ENCODE peak calls at places on chromosomes 4 and X, in ten cellular contexts. One of them, this sample, is unnamed.

GRCh38 chr4:77449162-77449561 is 156.5 kb upstream of the CXCL13 start:
- DNase-seq in CD4-positive, alpha-beta T cell: no peak
- DNase-seq in AG09319: no peak
- DNase-seq in heart left ventricle: no peak
- DNase-seq in fibroblast of mammary gland: peak
- DNase-seq in tibial artery: no peak
- DNase-seq in coronary artery: no peak
- DNase-seq in activated CD8-positive, alpha-beta T cell treated with anti-CD3 and anti-CD28 coated beads for 36 hours: no peak
- DNase-seq in left lung: no peak
- DNase-seq in breast epithelium: no peak
- DNase-seq in this sample: no peak

GRCh38 chr4:112266823-112267222 is 18.9 kb downstream of the TIFA start:
- DNase-seq in coronary artery: no peak
- DNase-seq in AG09319: no peak
- DNase-seq in left lung: no peak
- DNase-seq in tibial artery: no peak
- DNase-seq in CD4-positive, alpha-beta T cell: no peak
- DNase-seq in activated CD8-positive, alpha-beta T cell treated with anti-CD3 and anti-CD28 coated beads for 36 hours: no peak
- DNase-seq in heart left ventricle: no peak
- DNase-seq in fibroblast of mammary gland: peak
- DNase-seq in breast epithelium: no peak
- DNase-seq in this sample: no peak

GRCh38 chr4:26873391-26874026 is 12.9 kb downstream of the STIM2 start:
- DNase-seq in fibroblast of mammary gland: no peak
- DNase-seq in breast epithelium: no peak
- DNase-seq in coronary artery: no peak
- DNase-seq in CD4-positive, alpha-beta T cell: no peak
- DNase-seq in activated CD8-positive, alpha-beta T cell treated with anti-CD3 and anti-CD28 coated beads for 36 hours: peak
- DNase-seq in AG09319: no peak
- DNase-seq in left lung: no peak
- DNase-seq in tibial artery: no peak
- DNase-seq in heart left ventricle: no peak
- DNase-seq in this sample: peak

GRCh38 chr4:38673109-38673978 is 9.3 kb downstream of the KLF3 start:
- DNase-seq in activated CD8-positive, alpha-beta T cell treated with anti-CD3 and anti-CD28 coated beads for 36 hours: no peak
- DNase-seq in AG09319: peak
- DNase-seq in heart left ventricle: peak
- DNase-seq in left lung: peak
- DNase-seq in fibroblast of mammary gland: peak
- DNase-seq in tibial artery: no peak
- DNase-seq in CD4-positive, alpha-beta T cell: no peak
- DNase-seq in breast epithelium: no peak
- DNase-seq in coronary artery: no peak
- DNase-seq in this sample: no peak

GRCh38 chr4:138249132-138249531 is 7.0 kb upstream of the SLC7A11 start:
- DNase-seq in breast epithelium: no peak
- DNase-seq in activated CD8-positive, alpha-beta T cell treated with anti-CD3 and anti-CD28 coated beads for 36 hours: no peak
- DNase-seq in left lung: no peak
- DNase-seq in heart left ventricle: no peak
- DNase-seq in fibroblast of mammary gland: no peak
- DNase-seq in tibial artery: no peak
- DNase-seq in CD4-positive, alpha-beta T cell: no peak
- DNase-seq in coronary artery: no peak
- DNase-seq in AG09319: no peak
- DNase-seq in this sample: no peak

GRCh38 chr4:19711871-19712270 is 539.8 kb upstream of the SLIT2 start:
- DNase-seq in heart left ventricle: no peak
- DNase-seq in left lung: no peak
- DNase-seq in activated CD8-positive, alpha-beta T cell treated with anti-CD3 and anti-CD28 coated beads for 36 hours: no peak
- DNase-seq in AG09319: no peak
- DNase-seq in CD4-positive, alpha-beta T cell: no peak
- DNase-seq in fibroblast of mammary gland: peak
- DNase-seq in tibial artery: no peak
- DNase-seq in coronary artery: no peak
- DNase-seq in breast epithelium: no peak
- DNase-seq in this sample: no peak

GRCh38 chr4:100651499-100652165 is 133.8 kb upstream of the EMCN start:
- DNase-seq in fibroblast of mammary gland: no peak
- DNase-seq in left lung: no peak
- DNase-seq in coronary artery: no peak
- DNase-seq in heart left ventricle: no peak
- DNase-seq in breast epithelium: no peak
- DNase-seq in activated CD8-positive, alpha-beta T cell treated with anti-CD3 and anti-CD28 coated beads for 36 hours: no peak
- DNase-seq in CD4-positive, alpha-beta T cell: no peak
- DNase-seq in tibial artery: no peak
- DNase-seq in AG09319: no peak
- DNase-seq in this sample: no peak

GRCh38 chr4:5924466-5925125 is 31.7 kb upstream of the CRMP1 start:
- DNase-seq in AG09319: no peak
- DNase-seq in activated CD8-positive, alpha-beta T cell treated with anti-CD3 and anti-CD28 coated beads for 36 hours: no peak
- DNase-seq in coronary artery: peak
- DNase-seq in heart left ventricle: no peak
- DNase-seq in breast epithelium: no peak
- DNase-seq in CD4-positive, alpha-beta T cell: no peak
- DNase-seq in left lung: no peak
- DNase-seq in tibial artery: no peak
- DNase-seq in fibroblast of mammary gland: no peak
- DNase-seq in this sample: no peak

GRCh38 chrX:45851434-45851991 is 650.8 kb upstream of the DIPK2B start:
- DNase-seq in AG09319: no peak
- DNase-seq in activated CD8-positive, alpha-beta T cell treated with anti-CD3 and anti-CD28 coated beads for 36 hours: peak
- DNase-seq in left lung: no peak
- DNase-seq in CD4-positive, alpha-beta T cell: peak
- DNase-seq in breast epithelium: no peak
- DNase-seq in coronary artery: no peak
- DNase-seq in tibial artery: no peak
- DNase-seq in heart left ventricle: no peak
- DNase-seq in fibroblast of mammary gland: no peak
- DNase-seq in this sample: peak

GRCh38 chr4:142728209-142728608 is 117.9 kb downstream of the INPP4B start:
- DNase-seq in fibroblast of mammary gland: peak
- DNase-seq in CD4-positive, alpha-beta T cell: no peak
- DNase-seq in heart left ventricle: no peak
- DNase-seq in breast epithelium: no peak
- DNase-seq in AG09319: no peak
- DNase-seq in activated CD8-positive, alpha-beta T cell treated with anti-CD3 and anti-CD28 coated beads for 36 hours: no peak
- DNase-seq in tibial artery: no peak
- DNase-seq in left lung: no peak
- DNase-seq in coronary artery: no peak
- DNase-seq in this sample: no peak

GRCh38 chr4:135243960-135244561 is 1042.5 kb upstream of the PABPC4L start:
- DNase-seq in left lung: no peak
- DNase-seq in AG09319: peak
- DNase-seq in activated CD8-positive, alpha-beta T cell treated with anti-CD3 and anti-CD28 coated beads for 36 hours: no peak
- DNase-seq in heart left ventricle: no peak
- DNase-seq in fibroblast of mammary gland: peak
- DNase-seq in coronary artery: no peak
- DNase-seq in tibial artery: no peak
- DNase-seq in CD4-positive, alpha-beta T cell: no peak
- DNase-seq in breast epithelium: no peak
- DNase-seq in this sample: no peak

GRCh38 chr4:16775411-16776154 is 122.9 kb downstream of the LDB2 start:
- DNase-seq in activated CD8-positive, alpha-beta T cell treated with anti-CD3 and anti-CD28 coated beads for 36 hours: no peak
- DNase-seq in heart left ventricle: no peak
- DNase-seq in coronary artery: no peak
- DNase-seq in fibroblast of mammary gland: no peak
- DNase-seq in left lung: no peak
- DNase-seq in CD4-positive, alpha-beta T cell: no peak
- DNase-seq in breast epithelium: no peak
- DNase-seq in AG09319: no peak
- DNase-seq in tibial artery: no peak
- DNase-seq in this sample: no peak

GRCh38 chr4:10753856-10754384 is 69.4 kb upstream of the CLNK start:
- DNase-seq in heart left ventricle: no peak
- DNase-seq in fibroblast of mammary gland: no peak
- DNase-seq in breast epithelium: no peak
- DNase-seq in CD4-positive, alpha-beta T cell: no peak
- DNase-seq in tibial artery: no peak
- DNase-seq in left lung: no peak
- DNase-seq in coronary artery: no peak
- DNase-seq in AG09319: no peak
- DNase-seq in activated CD8-positive, alpha-beta T cell treated with anti-CD3 and anti-CD28 coated beads for 36 hours: no peak
- DNase-seq in this sample: no peak

GRCh38 chr4:10554694-10555093 is 97.5 kb upstream of the ZNF518B start:
- DNase-seq in activated CD8-positive, alpha-beta T cell treated with anti-CD3 and anti-CD28 coated beads for 36 hours: peak
- DNase-seq in CD4-positive, alpha-beta T cell: peak
- DNase-seq in heart left ventricle: no peak
- DNase-seq in coronary artery: no peak
- DNase-seq in breast epithelium: no peak
- DNase-seq in fibroblast of mammary gland: peak
- DNase-seq in tibial artery: peak
- DNase-seq in AG09319: peak
- DNase-seq in left lung: no peak
- DNase-seq in this sample: peak

GRCh38 chrX:54248309-54248708 is 65.3 kb upstream of the FAM120C start:
- DNase-seq in tibial artery: no peak
- DNase-seq in breast epithelium: no peak
- DNase-seq in coronary artery: no peak
- DNase-seq in activated CD8-positive, alpha-beta T cell treated with anti-CD3 and anti-CD28 coated beads for 36 hours: no peak
- DNase-seq in AG09319: no peak
- DNase-seq in left lung: no peak
- DNase-seq in fibroblast of mammary gland: peak
- DNase-seq in heart left ventricle: no peak
- DNase-seq in CD4-positive, alpha-beta T cell: no peak
- DNase-seq in this sample: peak

GRCh38 chrX:136768469-136769084 is 12.2 kb downstream of the ARHGEF6 start:
- DNase-seq in left lung: peak
- DNase-seq in AG09319: peak
- DNase-seq in tibial artery: peak
- DNase-seq in breast epithelium: no peak
- DNase-seq in heart left ventricle: peak
- DNase-seq in CD4-positive, alpha-beta T cell: no peak
- DNase-seq in coronary artery: no peak
- DNase-seq in activated CD8-positive, alpha-beta T cell treated with anti-CD3 and anti-CD28 coated beads for 36 hours: peak
- DNase-seq in fibroblast of mammary gland: peak
- DNase-seq in this sample: peak
- TF ChIP-seq CTCF in left lung: no peak
- TF ChIP-seq CTCF in AG09319: no peak
- TF ChIP-seq CTCF in tibial artery: no peak
- TF ChIP-seq CTCF in breast epithelium: no peak
- TF ChIP-seq CTCF in heart left ventricle: no peak
- TF ChIP-seq CTCF in CD4-positive, alpha-beta T cell: no peak
- TF ChIP-seq CTCF in coronary artery: no peak
- TF ChIP-seq CTCF in activated CD8-positive, alpha-beta T cell treated with anti-CD3 and anti-CD28 coated beads for 36 hours: no peak
- TF ChIP-seq CTCF in fibroblast of mammary gland: no peak
- TF ChIP-seq CTCF in this sample: no peak

GRCh38 chr4:8463811-8464210 is 23.2 kb downstream of the TRMT44 start:
- DNase-seq in CD4-positive, alpha-beta T cell: no peak
- DNase-seq in breast epithelium: no peak
- DNase-seq in AG09319: no peak
- DNase-seq in coronary artery: no peak
- DNase-seq in heart left ventricle: no peak
- DNase-seq in fibroblast of mammary gland: no peak
- DNase-seq in left lung: no peak
- DNase-seq in tibial artery: no peak
- DNase-seq in activated CD8-positive, alpha-beta T cell treated with anti-CD3 and anti-CD28 coated beads for 36 hours: no peak
- DNase-seq in this sample: no peak
- TF ChIP-seq CTCF in CD4-positive, alpha-beta T cell: no peak
- TF ChIP-seq CTCF in breast epithelium: no peak
- TF ChIP-seq CTCF in AG09319: no peak
- TF ChIP-seq CTCF in coronary artery: no peak
- TF ChIP-seq CTCF in heart left ventricle: no peak
- TF ChIP-seq CTCF in fibroblast of mammary gland: no peak
- TF ChIP-seq CTCF in left lung: no peak
- TF ChIP-seq CTCF in tibial artery: no peak
- TF ChIP-seq CTCF in activated CD8-positive, alpha-beta T cell treated with anti-CD3 and anti-CD28 coated beads for 36 hours: no peak
- TF ChIP-seq CTCF in this sample: no peak

DNA sequence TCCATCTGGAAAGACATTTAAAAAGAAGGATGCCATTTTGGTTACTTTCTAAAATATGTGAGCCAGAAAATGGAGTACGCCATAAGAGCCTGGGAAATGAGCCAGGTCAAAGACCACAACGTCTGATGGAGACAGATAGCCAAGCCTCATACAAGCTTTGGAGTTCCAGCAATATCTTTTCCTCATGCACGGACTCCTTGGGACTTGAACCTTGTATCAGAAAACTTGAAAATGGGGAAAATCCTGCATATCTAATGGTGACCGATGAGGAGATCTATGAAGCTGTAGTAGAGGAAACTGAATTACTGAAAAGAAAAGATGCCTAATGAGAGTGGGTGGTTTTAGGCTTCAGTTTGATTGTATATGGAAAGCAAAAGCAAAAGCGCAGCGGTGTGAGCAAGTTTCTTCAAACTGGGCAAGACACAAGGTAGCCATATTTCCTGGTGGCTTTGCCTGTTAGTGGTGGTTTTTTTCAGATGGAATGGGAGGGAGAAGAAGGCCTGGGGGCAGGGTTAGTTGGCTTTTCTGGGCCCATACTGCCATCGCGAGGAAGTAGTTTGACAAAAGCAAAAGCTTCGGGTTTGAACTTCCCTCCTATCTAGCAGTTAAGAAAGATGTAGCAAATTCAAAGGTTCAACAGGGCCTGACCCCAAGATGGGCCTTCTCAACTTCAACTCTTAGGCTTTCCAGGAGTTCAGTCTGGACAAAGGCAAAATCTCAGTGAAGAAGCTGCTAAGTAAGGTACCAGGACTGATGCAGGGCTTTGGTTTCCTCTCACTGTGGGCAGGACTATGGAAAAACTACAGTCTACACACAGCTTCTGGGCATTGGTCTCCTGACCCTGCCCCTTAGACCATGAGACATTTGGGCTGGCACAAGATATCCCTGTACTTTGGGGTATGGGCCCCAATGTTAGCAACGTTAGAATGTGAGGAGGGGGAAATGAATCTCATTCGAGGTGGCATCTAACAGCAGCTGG is 210.0 kb upstream of the STK26 start:
- DNase-seq in heart left ventricle: peak
- DNase-seq in tibial artery: no peak
- DNase-seq in AG09319: peak
- DNase-seq in CD4-positive, alpha-beta T cell: peak
- DNase-seq in coronary artery: no peak
- DNase-seq in fibroblast of mammary gland: peak
- DNase-seq in breast epithelium: peak
- DNase-seq in activated CD8-positive, alpha-beta T cell treated with anti-CD3 and anti-CD28 coated beads for 36 hours: peak
- DNase-seq in left lung: peak
- DNase-seq in this sample: peak
- TF ChIP-seq CTCF in heart left ventricle: peak
- TF ChIP-seq CTCF in tibial artery: no peak
- TF ChIP-seq CTCF in AG09319: peak
- TF ChIP-seq CTCF in CD4-positive, alpha-beta T cell: peak
- TF ChIP-seq CTCF in coronary artery: no peak
- TF ChIP-seq CTCF in fibroblast of mammary gland: peak
- TF ChIP-seq CTCF in breast epithelium: no peak
- TF ChIP-seq CTCF in activated CD8-positive, alpha-beta T cell treated with anti-CD3 and anti-CD28 coated beads for 36 hours: peak
- TF ChIP-seq CTCF in left lung: peak
- TF ChIP-seq CTCF in this sample: no peak

DNA sequence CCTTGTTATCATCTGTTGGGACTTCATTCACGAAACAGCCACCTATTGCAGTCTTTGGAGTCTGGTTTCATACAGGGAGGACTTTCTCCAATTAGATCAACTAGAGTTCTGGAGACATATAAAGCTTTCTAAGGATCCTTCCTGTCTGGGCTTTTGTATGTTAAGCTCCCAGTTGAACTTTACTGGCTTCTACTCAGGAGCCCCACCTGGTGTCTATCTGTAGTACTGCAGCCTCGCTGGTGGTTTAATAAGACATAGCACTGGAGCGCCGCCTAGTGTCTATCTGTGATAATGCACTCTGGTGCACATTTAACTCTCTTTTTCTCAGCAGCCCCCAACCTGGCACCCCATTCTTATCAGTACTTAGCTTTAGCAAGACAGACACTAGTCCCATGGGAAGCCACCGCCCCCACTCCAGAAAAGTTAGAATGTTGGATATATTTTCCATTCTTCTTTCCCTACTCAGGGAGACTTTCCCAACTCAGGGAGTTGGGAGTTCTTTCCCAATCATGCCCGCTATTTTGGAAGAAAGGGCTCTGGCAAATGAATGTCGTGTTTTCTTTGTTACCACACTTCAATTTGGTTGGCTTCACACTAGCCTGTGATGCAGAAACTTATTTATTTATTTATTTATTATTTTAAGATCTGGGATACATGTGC is 36.9 kb upstream of the SYTL4 start:
- DNase-seq in heart left ventricle: peak
- DNase-seq in activated CD8-positive, alpha-beta T cell treated with anti-CD3 and anti-CD28 coated beads for 36 hours: peak
- DNase-seq in left lung: peak
- DNase-seq in fibroblast of mammary gland: peak
- DNase-seq in tibial artery: peak
- DNase-seq in CD4-positive, alpha-beta T cell: peak
- DNase-seq in AG09319: peak
- DNase-seq in breast epithelium: peak
- DNase-seq in coronary artery: peak
- DNase-seq in this sample: peak
- TF ChIP-seq CTCF in heart left ventricle: peak
- TF ChIP-seq CTCF in activated CD8-positive, alpha-beta T cell treated with anti-CD3 and anti-CD28 coated beads for 36 hours: peak
- TF ChIP-seq CTCF in left lung: peak
- TF ChIP-seq CTCF in fibroblast of mammary gland: peak
- TF ChIP-seq CTCF in tibial artery: peak
- TF ChIP-seq CTCF in CD4-positive, alpha-beta T cell: peak
- TF ChIP-seq CTCF in AG09319: peak
- TF ChIP-seq CTCF in breast epithelium: peak
- TF ChIP-seq CTCF in coronary artery: peak
- TF ChIP-seq CTCF in this sample: peak

This sample was measured in GM20000.